ENCODE peak calls at places on chromosomes 1 and 21, in four cellular contexts. One of them, this sample, is unnamed.

GRCh38 chr1:223827193-223827663 is 18.5 kb downstream of the TP53BP2 start:
- DNase-seq in activated T-cell treated with anti-CD3 and anti-CD28 coated beads for 4 hours: no peak
- DNase-seq in GM19239: no peak
- DNase-seq in ACHN: no peak
- DNase-seq in this sample: no peak

GRCh38 chr1:182415789-182416188 is 15.3 kb upstream of the TEDDM1 start:
- DNase-seq in activated T-cell treated with anti-CD3 and anti-CD28 coated beads for 4 hours: no peak
- DNase-seq in GM19239: no peak
- DNase-seq in ACHN: no peak
- DNase-seq in this sample: no peak

GRCh38 chr1:224959121-224959520 is 29.6 kb downstream of the DNAH14 start:
- DNase-seq in ACHN: no peak
- DNase-seq in activated T-cell treated with anti-CD3 and anti-CD28 coated beads for 4 hours: no peak
- DNase-seq in GM19239: no peak
- DNase-seq in this sample: no peak

GRCh38 chr1:13813398-13814012 is 113.5 kb downstream of the PRDM2 start:
- DNase-seq in activated T-cell treated with anti-CD3 and anti-CD28 coated beads for 4 hours: peak; percentile 20
- DNase-seq in ACHN: no peak
- DNase-seq in GM19239: peak; percentile 36
- DNase-seq in this sample: peak; percentile 41

GRCh38 chr1:224879404-224879803 is 50.1 kb upstream of the DNAH14 start:
- DNase-seq in GM19239: no peak
- DNase-seq in ACHN: no peak
- DNase-seq in activated T-cell treated with anti-CD3 and anti-CD28 coated beads for 4 hours: no peak
- DNase-seq in this sample: no peak

GRCh38 chr1:3978196-3978927 is 78.3 kb upstream of the C1orf174 start:
- DNase-seq in GM19239: no peak
- DNase-seq in ACHN: no peak
- DNase-seq in activated T-cell treated with anti-CD3 and anti-CD28 coated beads for 4 hours: no peak
- DNase-seq in this sample: no peak

GRCh38 chr1:7334475-7335035 is 436.5 kb upstream of the VAMP3 start:
- DNase-seq in ACHN: no peak
- DNase-seq in activated T-cell treated with anti-CD3 and anti-CD28 coated beads for 4 hours: no peak
- DNase-seq in GM19239: no peak
- DNase-seq in this sample: no peak

GRCh38 chr1:54405894-54406293 is 300 bp downstream of the SSBP3 start:
- DNase-seq in GM19239: no peak
- DNase-seq in activated T-cell treated with anti-CD3 and anti-CD28 coated beads for 4 hours: peak; percentile 4
- DNase-seq in ACHN: peak; percentile 17
- DNase-seq in this sample: no peak

GRCh38 chr1:203048555-203049051 is 22.3 kb downstream of the PPFIA4 start:
- DNase-seq in ACHN: no peak
- DNase-seq in activated T-cell treated with anti-CD3 and anti-CD28 coated beads for 4 hours: no peak
- DNase-seq in GM19239: no peak
- DNase-seq in this sample: no peak

GRCh38 chr1:26999440-26999987 is 6.0 kb downstream of the TRNP1 start:
- DNase-seq in ACHN: peak; percentile 94
- DNase-seq in GM19239: no peak
- DNase-seq in activated T-cell treated with anti-CD3 and anti-CD28 coated beads for 4 hours: no peak
- DNase-seq in this sample: no peak

GRCh38 chr1:159203621-159204020 is 1.1 kb upstream of the ACKR1 start:
- DNase-seq in ACHN: no peak
- DNase-seq in GM19239: no peak
- DNase-seq in activated T-cell treated with anti-CD3 and anti-CD28 coated beads for 4 hours: no peak
- DNase-seq in this sample: no peak

GRCh38 chr1:26696645-26697440 is 1.0 kb downstream of the ARID1A start:
- DNase-seq in GM19239: no peak
- DNase-seq in activated T-cell treated with anti-CD3 and anti-CD28 coated beads for 4 hours: peak; percentile 82
- DNase-seq in ACHN: no peak
- DNase-seq in this sample: peak; percentile 63

GRCh38 chr1:119379117-119379516 is 10.5 kb downstream of the HAO2 start:
- DNase-seq in GM19239: no peak
- DNase-seq in ACHN: no peak
- DNase-seq in activated T-cell treated with anti-CD3 and anti-CD28 coated beads for 4 hours: no peak
- DNase-seq in this sample: no peak

GRCh38 chr21:38843806-38844479 is 38.2 kb downstream of the ETS2 start:
- DNase-seq in activated T-cell treated with anti-CD3 and anti-CD28 coated beads for 4 hours: no peak
- DNase-seq in ACHN: no peak
- DNase-seq in GM19239: no peak
- DNase-seq in this sample: no peak

GRCh38 chr21:40846566-40847411 is at the start of gene DSCAM:
- DNase-seq in ACHN: no peak
- DNase-seq in GM19239: no peak
- DNase-seq in activated T-cell treated with anti-CD3 and anti-CD28 coated beads for 4 hours: no peak
- DNase-seq in this sample: no peak

GRCh38 chr1:17304155-17304826 is 3.7 kb upstream of the PADI4 start:
- DNase-seq in ACHN: no peak
- DNase-seq in GM19239: no peak
- DNase-seq in activated T-cell treated with anti-CD3 and anti-CD28 coated beads for 4 hours: no peak
- DNase-seq in this sample: no peak

GRCh38 chr1:40939320-40940059 is 40.0 kb upstream of the CTPS1 start:
- DNase-seq in activated T-cell treated with anti-CD3 and anti-CD28 coated beads for 4 hours: no peak
- DNase-seq in ACHN: peak; percentile 19
- DNase-seq in GM19239: no peak
- DNase-seq in this sample: no peak

GRCh38 chr1:27392096-27392777 is at the start of gene GPR3:
- DNase-seq in ACHN: peak; percentile 86
- DNase-seq in GM19239: peak; percentile 93
- DNase-seq in activated T-cell treated with anti-CD3 and anti-CD28 coated beads for 4 hours: peak; percentile 92
- DNase-seq in this sample: peak; percentile 85

GRCh38 chr1:172497230-172497629 is 35.7 kb upstream of the SUCO start:
- DNase-seq in ACHN: no peak
- DNase-seq in activated T-cell treated with anti-CD3 and anti-CD28 coated beads for 4 hours: no peak
- DNase-seq in GM19239: no peak
- DNase-seq in this sample: no peak